ENCODE peak calls at places on chromosomes 7 and 10, in six cellular contexts. One of them, this sample, is unnamed.

GRCh38 chr10:69807122-69807521 is 5.4 kb downstream of the COL13A1 start:
- DNase-seq in left cardiac atrium: no peak
- DNase-seq in NCI-H1105: no peak
- DNase-seq in HFFc6: peak
- DNase-seq in HT1080: peak
- DNase-seq in Caki2: peak
- DNase-seq in this sample: no peak

GRCh38 chr10:46540412-46541016 is 15.9 kb downstream of the GPRIN2 start:
- DNase-seq in NCI-H1105: no peak
- DNase-seq in HFFc6: no peak
- DNase-seq in left cardiac atrium: peak
- DNase-seq in Caki2: no peak
- DNase-seq in HT1080: no peak
- DNase-seq in this sample: no peak

GRCh38 chr7:150668472-150668911 is 17.0 kb upstream of the GIMAP2 start:
- DNase-seq in HT1080: no peak
- DNase-seq in NCI-H1105: no peak
- DNase-seq in left cardiac atrium: no peak
- DNase-seq in HFFc6: no peak
- DNase-seq in Caki2: no peak
- DNase-seq in this sample: no peak

GRCh38 chr10:55232553-55232952 is 431.5 kb upstream of the PCDH15 start:
- DNase-seq in left cardiac atrium: no peak
- DNase-seq in HFFc6: no peak
- DNase-seq in NCI-H1105: no peak
- DNase-seq in Caki2: no peak
- DNase-seq in HT1080: peak
- DNase-seq in this sample: no peak

GRCh38 chr7:127152423-127152822 is 100.3 kb downstream of the GRM8 start:
- DNase-seq in left cardiac atrium: no peak
- DNase-seq in HFFc6: no peak
- DNase-seq in HT1080: no peak
- DNase-seq in NCI-H1105: no peak
- DNase-seq in Caki2: no peak
- DNase-seq in this sample: no peak

GRCh38 chr7:131072505-131073091 is 255.1 kb upstream of the MKLN1 start:
- DNase-seq in HFFc6: no peak
- DNase-seq in NCI-H1105: no peak
- DNase-seq in left cardiac atrium: peak
- DNase-seq in HT1080: peak
- DNase-seq in Caki2: no peak
- DNase-seq in this sample: no peak

GRCh38 chr10:121165276-121165675 is 314.1 kb downstream of the WDR11 start:
- DNase-seq in left cardiac atrium: no peak
- DNase-seq in HFFc6: no peak
- DNase-seq in Caki2: no peak
- DNase-seq in NCI-H1105: no peak
- DNase-seq in HT1080: peak
- DNase-seq in this sample: no peak

GRCh38 chr10:92267343-92267742 is 23.5 kb downstream of the CPEB3 start:
- DNase-seq in NCI-H1105: no peak
- DNase-seq in left cardiac atrium: no peak
- DNase-seq in HFFc6: no peak
- DNase-seq in Caki2: no peak
- DNase-seq in HT1080: no peak
- DNase-seq in this sample: no peak

GRCh38 chr7:101378808-101379207 is 16.1 kb downstream of the COL26A1 start:
- DNase-seq in NCI-H1105: no peak
- DNase-seq in HFFc6: no peak
- DNase-seq in left cardiac atrium: no peak
- DNase-seq in Caki2: no peak
- DNase-seq in HT1080: no peak
- DNase-seq in this sample: no peak

GRCh38 chr7:12111461-12112405 is 99.4 kb upstream of the TMEM106B start:
- DNase-seq in left cardiac atrium: no peak
- DNase-seq in Caki2: peak
- DNase-seq in NCI-H1105: no peak
- DNase-seq in HFFc6: no peak
- DNase-seq in HT1080: no peak
- DNase-seq in this sample: no peak

GRCh38 chr7:131076032-131076431 is 251.6 kb upstream of the MKLN1 start:
- DNase-seq in HFFc6: peak
- DNase-seq in HT1080: peak
- DNase-seq in Caki2: no peak
- DNase-seq in left cardiac atrium: no peak
- DNase-seq in NCI-H1105: no peak
- DNase-seq in this sample: no peak

GRCh38 chr7:77933394-77933793 is 134.8 kb downstream of the PHTF2 start:
- DNase-seq in HFFc6: peak
- DNase-seq in NCI-H1105: no peak
- DNase-seq in HT1080: peak
- DNase-seq in left cardiac atrium: no peak
- DNase-seq in Caki2: no peak
- DNase-seq in this sample: peak

GRCh38 chr10:118853916-118854315 is 99.1 kb upstream of the CACUL1 start:
- DNase-seq in Caki2: no peak
- DNase-seq in HT1080: no peak
- DNase-seq in NCI-H1105: no peak
- DNase-seq in HFFc6: no peak
- DNase-seq in left cardiac atrium: no peak
- DNase-seq in this sample: no peak

GRCh38 chr10:30581779-30582380 is 47.7 kb downstream of the LYZL2 start:
- DNase-seq in HFFc6: peak
- DNase-seq in Caki2: peak
- DNase-seq in left cardiac atrium: no peak
- DNase-seq in HT1080: peak
- DNase-seq in NCI-H1105: no peak
- DNase-seq in this sample: no peak

GRCh38 chr10:84076047-84076388 is 63.3 kb upstream of the GHITM start:
- DNase-seq in HFFc6: peak
- DNase-seq in NCI-H1105: no peak
- DNase-seq in left cardiac atrium: no peak
- DNase-seq in Caki2: peak
- DNase-seq in HT1080: peak
- DNase-seq in this sample: peak

GRCh38 chr10:15459218-15459617 is 88.1 kb upstream of the FAM171A1 start:
- DNase-seq in HT1080: no peak
- DNase-seq in NCI-H1105: no peak
- DNase-seq in left cardiac atrium: no peak
- DNase-seq in HFFc6: no peak
- DNase-seq in Caki2: no peak
- DNase-seq in this sample: no peak

GRCh38 chr10:118332948-118333710 is 9.0 kb downstream of the FAM204A start:
- DNase-seq in HFFc6: no peak
- DNase-seq in HT1080: no peak
- DNase-seq in NCI-H1105: peak
- DNase-seq in left cardiac atrium: no peak
- DNase-seq in Caki2: peak
- DNase-seq in this sample: no peak

GRCh38 chr7:4246536-4246935 is 435.6 kb upstream of the FOXK1 start:
- DNase-seq in left cardiac atrium: no peak
- DNase-seq in HT1080: no peak
- DNase-seq in Caki2: no peak
- DNase-seq in HFFc6: no peak
- DNase-seq in NCI-H1105: no peak
- DNase-seq in this sample: no peak

GRCh38 chr10:132544744-132545658 is 7.4 kb downstream of the INPP5A start:
- DNase-seq in NCI-H1105: no peak
- DNase-seq in HFFc6: no peak
- DNase-seq in HT1080: no peak
- DNase-seq in left cardiac atrium: no peak
- DNase-seq in Caki2: no peak
- DNase-seq in this sample: no peak

GRCh38 chr10:127887497-127888415 is 5.0 kb downstream of the CLRN3 start:
- DNase-seq in Caki2: no peak
- DNase-seq in NCI-H1105: no peak
- DNase-seq in left cardiac atrium: no peak
- DNase-seq in HT1080: no peak
- DNase-seq in HFFc6: no peak
- DNase-seq in this sample: no peak

GRCh38 chr10:32149257-32149955 is 93.2 kb upstream of the KIF5B start:
- DNase-seq in left cardiac atrium: peak
- DNase-seq in HT1080: peak
- DNase-seq in NCI-H1105: no peak
- DNase-seq in Caki2: peak
- DNase-seq in HFFc6: peak
- DNase-seq in this sample: peak

GRCh38 chr7:5634107-5634950 is 147.1 kb downstream of the RNF216 start:
- DNase-seq in Caki2: peak
- DNase-seq in NCI-H1105: no peak
- DNase-seq in HT1080: no peak
- DNase-seq in left cardiac atrium: peak
- DNase-seq in HFFc6: peak
- DNase-seq in this sample: peak

GRCh38 chr10:97280783-97281182 is 11.7 kb downstream of the ARHGAP19 start:
- DNase-seq in left cardiac atrium: no peak
- DNase-seq in NCI-H1105: no peak
- DNase-seq in Caki2: no peak
- DNase-seq in HT1080: no peak
- DNase-seq in HFFc6: no peak
- DNase-seq in this sample: no peak

GRCh38 chr7:97025130-97025499 is 484 bp upstream of the DLX5 start:
- DNase-seq in HFFc6: no peak
- DNase-seq in Caki2: no peak
- DNase-seq in HT1080: no peak
- DNase-seq in left cardiac atrium: no peak
- DNase-seq in NCI-H1105: no peak
- DNase-seq in this sample: no peak

GRCh38 chr7:69527706-69528105 is 70.6 kb upstream of the AUTS2 start:
- DNase-seq in Caki2: no peak
- DNase-seq in left cardiac atrium: no peak
- DNase-seq in NCI-H1105: no peak
- DNase-seq in HT1080: no peak
- DNase-seq in HFFc6: no peak
- DNase-seq in this sample: no peak

GRCh38 chr7:76506081-76506440 is 4.3 kb upstream of the UPK3B start:
- DNase-seq in NCI-H1105: no peak
- DNase-seq in HFFc6: no peak
- DNase-seq in left cardiac atrium: no peak
- DNase-seq in HT1080: no peak
- DNase-seq in Caki2: no peak
- DNase-seq in this sample: no peak

GRCh38 chr7:111184960-111185359 is 94.0 kb downstream of the LRRN3 start:
- DNase-seq in Caki2: no peak
- DNase-seq in NCI-H1105: no peak
- DNase-seq in left cardiac atrium: no peak
- DNase-seq in HFFc6: no peak
- DNase-seq in HT1080: no peak
- DNase-seq in this sample: no peak

GRCh38 chr10:1513221-1513620 is 224.1 kb downstream of the ADARB2 start:
- DNase-seq in left cardiac atrium: no peak
- DNase-seq in HT1080: no peak
- DNase-seq in Caki2: no peak
- DNase-seq in HFFc6: no peak
- DNase-seq in NCI-H1105: no peak
- DNase-seq in this sample: no peak

GRCh38 chr10:36578306-36578705 is 547.1 kb upstream of the ANKRD30A start:
- DNase-seq in left cardiac atrium: no peak
- DNase-seq in NCI-H1105: no peak
- DNase-seq in HT1080: peak
- DNase-seq in HFFc6: no peak
- DNase-seq in Caki2: no peak
- DNase-seq in this sample: peak

GRCh38 chr10:114548662-114549061 is 109.4 kb downstream of the ABLIM1 start:
- DNase-seq in NCI-H1105: no peak
- DNase-seq in left cardiac atrium: peak
- DNase-seq in Caki2: no peak
- DNase-seq in HT1080: peak
- DNase-seq in HFFc6: peak
- DNase-seq in this sample: peak

GRCh38 chr10:95329296-95329695 is 38.5 kb upstream of the PDLIM1 start:
- DNase-seq in left cardiac atrium: no peak
- DNase-seq in NCI-H1105: no peak
- DNase-seq in Caki2: no peak
- DNase-seq in HT1080: no peak
- DNase-seq in HFFc6: no peak
- DNase-seq in this sample: no peak

GRCh38 chr10:131870831-131871672 is 29.8 kb upstream of the PPP2R2D start:
- DNase-seq in left cardiac atrium: no peak
- DNase-seq in Caki2: peak
- DNase-seq in HFFc6: no peak
- DNase-seq in HT1080: peak
- DNase-seq in NCI-H1105: no peak
- DNase-seq in this sample: no peak

GRCh38 chr10:116063107-116063506 is 209.9 kb downstream of the GFRA1 start:
- DNase-seq in left cardiac atrium: no peak
- DNase-seq in HT1080: no peak
- DNase-seq in NCI-H1105: no peak
- DNase-seq in Caki2: no peak
- DNase-seq in HFFc6: no peak
- DNase-seq in this sample: no peak

GRCh38 chr10:8060010-8060703 is 5.7 kb downstream of the GATA3 start:
- DNase-seq in NCI-H1105: no peak
- DNase-seq in left cardiac atrium: no peak
- DNase-seq in Caki2: no peak
- DNase-seq in HT1080: no peak
- DNase-seq in HFFc6: peak
- DNase-seq in this sample: no peak

GRCh38 chr7:141042222-141043193 is 27.8 kb upstream of the MRPS33 start:
- DNase-seq in HT1080: no peak
- DNase-seq in left cardiac atrium: no peak
- DNase-seq in NCI-H1105: no peak
- DNase-seq in HFFc6: no peak
- DNase-seq in Caki2: peak
- DNase-seq in this sample: no peak

GRCh38 chr7:38306136-38306535 is 32.7 kb upstream of the TARP start:
- DNase-seq in Caki2: peak
- DNase-seq in NCI-H1105: no peak
- DNase-seq in HFFc6: no peak
- DNase-seq in left cardiac atrium: no peak
- DNase-seq in HT1080: peak
- DNase-seq in this sample: peak

GRCh38 chr10:101397140-101397539 is 43.2 kb downstream of the BTRC start:
- DNase-seq in HT1080: peak
- DNase-seq in left cardiac atrium: peak
- DNase-seq in HFFc6: peak
- DNase-seq in Caki2: peak
- DNase-seq in NCI-H1105: no peak
- DNase-seq in this sample: peak

GRCh38 chr7:152667900-152668440 is 8.0 kb downstream of the XRCC2 start:
- DNase-seq in HFFc6: no peak
- DNase-seq in NCI-H1105: no peak
- DNase-seq in Caki2: no peak
- DNase-seq in left cardiac atrium: no peak
- DNase-seq in HT1080: no peak
- DNase-seq in this sample: no peak